ENCODE peak calls at places on chromosome 20, in ten cellular contexts. C, A, S, V, W, E, R, H, Y and T are unnamed samples.

GRCh38 chr20:38290829-38291581 is 13.0 kb upstream of the BPI start:
- DNase-seq in C (peak), A (no peak), S (no peak), V (no peak), W (peak), E (no peak), R (peak), H (no peak), Y (no peak), T (peak)

GRCh38 chr20:59663513-59663890 is 59.2 kb downstream of the PHACTR3 start:
- DNase-seq in C (no peak), A (no peak), S (no peak), V (no peak), W (no peak), E (peak), R (no peak), H (no peak), Y (no peak), T (no peak)

GRCh38 chr20:1533059-1533458 is 24.4 kb downstream of the SIRPD start:
- DNase-seq in C (no peak), A (no peak), S (no peak), V (no peak), W (no peak), E (no peak), R (no peak), H (no peak), Y (no peak), T (no peak)

GRCh38 chr20:19322061-19322985 is 109.9 kb downstream of the SLC24A3 start:
- DNase-seq in C (no peak), A (no peak), S (no peak), V (no peak), W (no peak), E (no peak), R (peak), H (no peak), Y (no peak), T (no peak)

GRCh38 chr20:51309128-51309527 is 233.4 kb downstream of the NFATC2 start:
- DNase-seq in C (no peak), A (no peak), S (no peak), V (no peak), W (no peak), E (no peak), R (no peak), H (no peak), Y (no peak), T (no peak)

GRCh38 chr20:14801591-14802325 is 464.3 kb upstream of the FLRT3 start:
- DNase-seq in C (no peak), A (no peak), S (no peak), V (no peak), W (no peak), E (no peak), R (no peak), H (no peak), Y (no peak), T (no peak)

GRCh38 chr20:55632592-55632991 is 372.7 kb downstream of the CBLN4 start:
- DNase-seq in C (no peak), A (no peak), S (no peak), V (no peak), W (no peak), E (no peak), R (no peak), H (no peak), Y (no peak), T (no peak)

GRCh38 chr20:24773751-24774201 is 175.3 kb upstream of the CST7 start:
- DNase-seq in C (no peak), A (no peak), S (no peak), V (no peak), W (no peak), E (no peak), R (peak), H (no peak), Y (no peak), T (no peak)

GRCh38 chr20:51457281-51457932 is 85.1 kb downstream of the NFATC2 start:
- DNase-seq in C (no peak), A (no peak), S (no peak), V (no peak), W (peak), E (no peak), R (peak), H (no peak), Y (no peak), T (peak)

GRCh38 chr20:15642676-15643075 is 930.6 kb downstream of the KIF16B start:
- DNase-seq in C (no peak), A (no peak), S (no peak), V (no peak), W (no peak), E (no peak), R (peak), H (no peak), Y (no peak), T (no peak)

GRCh38 chr20:20286061-20286460 is 81.8 kb upstream of the INSM1 start:
- DNase-seq in C (no peak), A (no peak), S (no peak), V (no peak), W (no peak), E (no peak), R (no peak), H (no peak), Y (no peak), T (no peak)